ENCODE peak calls at places on chromosomes 11 and 22, in five cellular contexts. N is CD4-positive, CD25-positive, alpha-beta regulatory T cell; E is H1; T is cardiac muscle cell; M is thoracic aorta. G is an unnamed sample.

GRCh38 chr11:12657336-12657735 is 16.9 kb upstream of the TEAD1 start:
- DNase-seq in M (no peak), T (no peak), N (no peak), E (no peak), G (no peak)

GRCh38 chr11:121671276-121672168 is 218.8 kb upstream of the SORL1-AS1 start:
- DNase-seq in N (no peak), M (no peak), T (no peak), E (no peak), G (no peak)

GRCh38 chr11:18669211-18669593 is 29.4 kb upstream of the TMEM86A start:
- DNase-seq in E (no peak), M (no peak), N (no peak), T (no peak), G (no peak)

GRCh38 chr11:117713676-117714075 is 83.3 kb downstream of the DSCAML1 start:
- DNase-seq in T (no peak), M (no peak), E (no peak), N (no peak), G (no peak)

GRCh38 chr11:61701298-61701993 is 21.3 kb downstream of the DAGLA start:
- DNase-seq in M (no peak), T (peak; percentile 57), E (no peak), N (no peak), G (no peak)

GRCh38 chr11:131511794-131512193 is 141.4 kb downstream of the NTM start:
- DNase-seq in M (no peak), E (peak; percentile 25), N (no peak), T (peak; percentile 54), G (no peak)

GRCh38 chr11:11155962-11156815 is 196.9 kb downstream of the CSNK2A3 start:
- DNase-seq in M (no peak), E (peak; percentile 31), N (no peak), T (peak; percentile 30), G (peak; percentile 32)

GRCh38 chr22:19755145-19755710 is 5.3 kb upstream of the TBX1 start:
- DNase-seq in T (no peak), E (no peak), N (no peak), M (no peak), G (no peak)

GRCh38 chr11:76808996-76809395 is 25.8 kb downstream of the TSKU start:
- DNase-seq in N (no peak), E (no peak), M (no peak), T (no peak), G (no peak)

GRCh38 chr11:330307-330693 is 9.6 kb upstream of the IFITM3 start:
- DNase-seq in M (no peak), T (no peak), N (no peak), E (no peak), G (no peak)

GRCh38 chr11:73480677-73481076 is 104.5 kb downstream of the RELT start:
- DNase-seq in M (no peak), E (no peak), T (no peak), N (no peak), G (no peak)

GRCh38 chr11:55054723-55055122 is 207.2 kb upstream of the TRIM48 start:
- DNase-seq in M (no peak), N (no peak), T (no peak), E (no peak), G (no peak)
- H3K9me3 ChIP-seq in M (peaks cover 41% of the 10 kb centered on the region), N (peaks cover 2% of the 10 kb centered on the region), T (no peaks in the 10 kb centered on the region), E (peaks cover 65% of the 10 kb centered on the region), G (peaks cover 8% of the 10 kb centered on the region)

GRCh38 chr11:50077526-50077925 is 44.9 kb downstream of the OR4C45 start:
- DNase-seq in E (no peak), M (no peak), N (no peak), T (no peak), G (no peak)
- H3K9me3 ChIP-seq in E (peaks cover 84% of the 10 kb centered on the region), M (no peaks in the 10 kb centered on the region), N (no peaks in the 10 kb centered on the region), T (no peaks in the 10 kb centered on the region), G (no peaks in the 10 kb centered on the region)

GRCh38 chr11:100273066-100273815 is 413.8 kb upstream of the ARHGAP42 start:
- DNase-seq in E (no peak), T (no peak), M (no peak), N (no peak), G (no peak)
- H3K9me3 ChIP-seq in E (no peaks in the 10 kb centered on the region), T (no peaks in the 10 kb centered on the region), M (no peaks in the 10 kb centered on the region), N (peaks cover 4% of the 10 kb centered on the region), G (peaks cover 2% of the 10 kb centered on the region)

GRCh38 chr11:29634248-29634647 is 382.6 kb downstream of the KCNA4 start:
- DNase-seq in T (no peak), N (no peak), M (no peak), E (no peak), G (no peak)

GRCh38 chr11:29629281-29629680 is 387.5 kb downstream of the KCNA4 start:
- DNase-seq in E (no peak), M (no peak), N (no peak), T (peak; percentile 6), G (no peak)

GRCh38 chr11:29634744-29635143 is 382.1 kb downstream of the KCNA4 start:
- DNase-seq in N (no peak), E (no peak), M (no peak), T (no peak), G (no peak)
- H3K9me3 ChIP-seq in N (no peaks in the 10 kb centered on the region), E (no peaks in the 10 kb centered on the region), M (no peaks in the 10 kb centered on the region), T (no peaks in the 10 kb centered on the region), G (no peaks in the 10 kb centered on the region)

GRCh38 chr22:30978304-30978962 is 9.4 kb downstream of the TUG1 start:
- DNase-seq in M (no peak), T (no peak), N (no peak), E (no peak), G (no peak)
- H3K9me3 ChIP-seq in M (peaks cover 80% of the 10 kb centered on the region), T (no peaks in the 10 kb centered on the region), N (peaks cover 89% of the 10 kb centered on the region), E (peaks cover 27% of the 10 kb centered on the region), G (peaks cover 29% of the 10 kb centered on the region)

DNA sequence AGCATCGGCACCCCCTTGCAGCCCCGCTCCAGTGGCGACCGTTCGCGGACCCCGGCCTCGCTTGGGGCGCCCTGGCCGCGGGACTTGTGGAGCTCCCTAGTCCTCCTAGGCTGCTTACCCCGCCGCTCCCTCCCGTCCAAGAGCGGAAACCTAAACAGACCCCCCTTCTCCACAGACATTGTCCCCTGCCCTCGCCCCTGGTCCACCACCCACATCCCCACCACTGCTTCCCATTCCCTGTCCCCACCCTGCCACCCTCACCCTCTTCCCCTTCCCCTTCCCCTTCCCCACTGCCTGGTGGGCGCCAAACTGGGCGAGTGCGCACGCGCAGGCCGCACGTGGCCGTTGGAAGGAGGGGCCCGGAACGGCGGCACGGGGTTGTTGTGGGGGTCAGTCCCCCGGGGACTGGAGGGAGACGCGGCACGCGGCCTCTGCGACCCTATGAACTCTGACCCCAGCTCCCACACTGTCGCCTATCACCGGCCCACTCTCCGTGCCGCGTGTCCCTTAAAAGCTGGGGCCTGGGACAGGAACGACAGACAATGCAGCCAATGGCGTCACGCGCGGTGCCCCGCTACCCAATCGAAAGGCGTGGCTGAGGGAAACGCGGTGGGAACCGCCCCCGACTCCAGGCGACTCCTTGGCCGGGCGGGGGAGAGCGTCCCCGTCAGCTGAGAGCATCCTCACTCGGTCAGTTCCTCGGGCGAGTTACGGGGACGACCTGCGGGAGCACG is at the start of gene SNX32:
- DNase-seq in E (no peak), M (peak; percentile 83), T (peak; percentile 96), N (peak; percentile 88), G (peak; percentile 91)
- H3K9me3 ChIP-seq in E (no peaks in the 10 kb centered on the region), M (no peaks in the 10 kb centered on the region), T (no peaks in the 10 kb centered on the region), N (no peaks in the 10 kb centered on the region), G (no peaks in the 10 kb centered on the region)

DNA sequence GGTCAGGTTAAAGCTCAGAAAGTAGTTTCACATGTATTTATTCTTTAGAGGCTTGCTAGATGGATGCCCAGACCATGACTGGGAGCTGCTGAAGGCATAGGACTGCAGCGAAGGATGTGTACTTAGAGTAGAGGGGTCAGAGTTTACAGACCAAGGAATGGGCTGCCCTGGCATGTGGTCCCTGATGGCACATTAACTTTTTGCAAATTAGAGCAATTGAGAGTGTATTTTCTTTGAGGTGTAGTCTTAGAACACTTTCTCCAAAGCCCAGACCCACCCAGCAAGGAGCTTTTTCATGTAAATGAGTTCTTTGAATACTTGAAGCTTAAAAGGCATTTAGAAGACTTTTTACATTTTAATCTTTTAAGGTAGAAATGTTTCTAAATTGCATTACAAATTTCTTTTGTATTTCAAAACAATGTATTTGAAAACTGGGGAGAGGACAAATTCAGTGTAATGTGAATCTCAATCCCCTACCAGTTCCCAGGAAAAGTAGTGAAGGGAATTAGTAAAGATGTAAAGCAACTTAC is 9.0 kb downstream of the OR4X1 start:
- DNase-seq in T (no peak), M (no peak), N (no peak), E (no peak), G (no peak)
- H3K9me3 ChIP-seq in T (no peaks in the 10 kb centered on the region), M (no peaks in the 10 kb centered on the region), N (no peaks in the 10 kb centered on the region), E (peaks cover 42% of the 10 kb centered on the region), G (no peaks in the 10 kb centered on the region)

GRCh38 chr11:134393638-134394037 is 18.4 kb downstream of the B3GAT1 start:
- DNase-seq in E (no peak), M (no peak), N (no peak), T (peak; percentile 42), G (no peak)
- H3K9me3 ChIP-seq in E (no peaks in the 10 kb centered on the region), M (no peaks in the 10 kb centered on the region), N (no peaks in the 10 kb centered on the region), T (no peaks in the 10 kb centered on the region), G (no peaks in the 10 kb centered on the region)

GRCh38 chr22:48089601-48090331 is 1327.3 kb downstream of the TBC1D22A start:
- DNase-seq in M (no peak), E (no peak), N (no peak), T (no peak), G (no peak)
- H3K9me3 ChIP-seq in M (no peaks in the 10 kb centered on the region), E (no peaks in the 10 kb centered on the region), N (no peaks in the 10 kb centered on the region), T (no peaks in the 10 kb centered on the region), G (no peaks in the 10 kb centered on the region)

GRCh38 chr11:70542406-70542805 is 144.1 kb downstream of the CTTN start:
- DNase-seq in N (no peak), T (no peak), M (no peak), E (no peak), G (no peak)
- H3K9me3 ChIP-seq in N (no peaks in the 10 kb centered on the region), T (no peaks in the 10 kb centered on the region), M (no peaks in the 10 kb centered on the region), E (no peaks in the 10 kb centered on the region), G (no peaks in the 10 kb centered on the region)